ENCODE peak calls at places on chromosomes 5 and 9, in seven cellular contexts. Q is NCI-H524, L is WTC11, C is fibroblast of the conjunctiva, M is M059J, J is iPS-NIHi11, G is HuH-7.5. T is an unnamed sample.

GRCh38 chr9:110714314-110714713 is 45.7 kb downstream of the MUSK start:
- DNase-seq in C (no peak), J (peak; percentile 7), L (no peak), M (peak; percentile 74), G (no peak), Q (no peak), T (no peak)

GRCh38 chr9:117494401-117495130 is 79.7 kb upstream of the ASTN2 start:
- DNase-seq in J (no peak), M (no peak), C (no peak), Q (peak; percentile 30), L (no peak), G (no peak), T (no peak)

GRCh38 chr5:43437062-43437660 is 25.0 kb upstream of the CCL28 start:
- DNase-seq in G (no peak), L (no peak), M (no peak), Q (no peak), C (no peak), J (no peak), T (no peak)

GRCh38 chr9:86042226-86042625 is 57.1 kb downstream of the GOLM1 start:
- DNase-seq in M (no peak), J (no peak), L (no peak), G (no peak), C (no peak), Q (no peak), T (no peak)

GRCh38 chr9:34612788-34613390 is 992 bp upstream of the RPP25L start:
- DNase-seq in J (peak; percentile 83), Q (peak; percentile 78), L (peak; percentile 85), M (peak; percentile 83), C (peak; percentile 69), G (no peak), T (no peak)

GRCh38 chr5:177520271-177520670 is 3.5 kb upstream of the DDX41 start:
- DNase-seq in L (no peak), Q (no peak), J (no peak), M (no peak), C (no peak), G (no peak), T (no peak)

GRCh38 chr5:142053434-142054253 is 40.8 kb upstream of the GNPDA1 start:
- DNase-seq in L (no peak), C (peak; percentile 57), M (peak; percentile 84), Q (no peak), J (no peak), G (no peak), T (peak; percentile 86)

GRCh38 chr9:81622471-81623245 is 66.7 kb downstream of the TLE1 start:
- DNase-seq in G (no peak), J (no peak), L (no peak), M (no peak), C (no peak), Q (no peak), T (no peak)

GRCh38 chr9:128555180-128555721 is 2.9 kb downstream of the SPTAN1 start:
- DNase-seq in Q (no peak), G (peak; percentile 83), M (peak; percentile 91), C (no peak), L (no peak), J (peak; percentile 54), T (no peak)

GRCh38 chr5:147369742-147370374 is 135.0 kb downstream of the STK32A start:
- DNase-seq in Q (peak; percentile 46), J (no peak), M (peak; percentile 32), G (no peak), C (no peak), L (no peak), T (no peak)

GRCh38 chr9:137430723-137431415 is 7.7 kb downstream of the NOXA1 start:
- DNase-seq in M (no peak), C (no peak), G (no peak), L (no peak), J (no peak), Q (no peak), T (no peak)

GRCh38 chr5:52893105-52893504 is 96.0 kb upstream of the ITGA2 start:
- DNase-seq in G (no peak), L (no peak), J (no peak), M (peak; percentile 53), Q (no peak), C (peak; percentile 24), T (peak; percentile 56)

GRCh38 chr5:10307206-10308148 is at the start of gene CMBL:
- DNase-seq in C (no peak), M (peak; percentile 69), Q (peak; percentile 75), J (peak; percentile 75), L (peak; percentile 58), G (peak; percentile 57), T (no peak)

GRCh38 chr5:173454381-173454763 is 126.2 kb upstream of the STC2 start:
- DNase-seq in L (no peak), J (no peak), C (no peak), G (no peak), M (peak; percentile 93), Q (no peak), T (no peak)

GRCh38 chr5:78621269-78621871 is 27.2 kb downstream of the LHFPL2 start:
- DNase-seq in M (peak; percentile 54), L (no peak), J (no peak), G (no peak), Q (peak; percentile 51), C (no peak), T (no peak)

GRCh38 chr5:91390268-91390667 is 7.2 kb upstream of the ARRDC3 start:
- DNase-seq in Q (no peak), J (no peak), G (no peak), M (no peak), L (no peak), C (no peak), T (no peak)

GRCh38 chr9:115127191-115127817 is 9.3 kb upstream of the TNC start:
- DNase-seq in G (no peak), M (peak; percentile 60), L (no peak), Q (peak; percentile 29), J (no peak), C (peak; percentile 71), T (peak; percentile 90)

GRCh38 chr5:170020423-170020822 is 40.1 kb upstream of the INSYN2B start:
- DNase-seq in C (no peak), G (no peak), Q (no peak), J (no peak), M (no peak), L (no peak), T (no peak)

GRCh38 chr5:115568668-115569067 is 24.1 kb upstream of the FEM1C start:
- DNase-seq in G (no peak), Q (no peak), J (no peak), M (no peak), C (no peak), L (no peak), T (no peak)

GRCh38 chr5:80816590-80816989 is 143.6 kb upstream of the RASGRF2 start:
- DNase-seq in L (no peak), Q (no peak), G (no peak), J (no peak), C (no peak), M (no peak), T (no peak)

T was measured in skeletal muscle cell.